ENCODE peak calls at places on chromosome 4, in five cellular contexts. E is activated T-helper 9 cell treated with anti-CD3 and anti-CD28 coated beads, Interleukin-2, amount 50 U/mL, for 16 hours; J is amniotic epithelial cell; M is stimulated activated CD4-positive, alpha-beta T cell treated with anti-CD3 and anti-CD28 coated beads, Interleukin-15, amount 100 ng/mL, for 24 hours; O is fibroblast of mammary gland. A is an unnamed sample.

GRCh38 chr4:11597506-11597905 is 168.8 kb upstream of the HS3ST1 start:
- DNase-seq in E (no peak), O (no peak), J (no peak), M (no peak), A (no peak)

GRCh38 chr4:145933134-145933533 is 5.5 kb downstream of the ZNF827 start:
- DNase-seq in J (no peak), O (peak; percentile 47), E (no peak), M (no peak), A (no peak)

GRCh38 chr4:94497690-94498089 is 45.9 kb downstream of the PDLIM5 start:
- DNase-seq in O (no peak), J (no peak), M (no peak), E (no peak), A (no peak)

GRCh38 chr4:141132689-141133145 is 552 bp downstream of the RNF150 start:
- DNase-seq in J (no peak), E (no peak), O (no peak), M (peak; percentile 14), A (no peak)

GRCh38 chr4:127965803-127966175 is 583 bp downstream of the ABHD18 start:
- DNase-seq in M (peak; percentile 77), J (peak; percentile 12), E (peak; percentile 60), O (peak; percentile 12), A (no peak)

GRCh38 chr4:151573945-151574344 is 165.0 kb downstream of the FHIP1A start:
- DNase-seq in E (no peak), M (no peak), J (peak; percentile 17), O (peak; percentile 52), A (peak; percentile 28)

GRCh38 chr4:2873329-2873728 is 29.7 kb downstream of the ADD1 start:
- DNase-seq in M (no peak), O (no peak), J (no peak), E (no peak), A (no peak)

GRCh38 chr4:2249526-2249991 is 7.6 kb upstream of the HAUS3 start:
- DNase-seq in M (peak; percentile 1), J (no peak), E (no peak), O (no peak), A (no peak)

GRCh38 chr4:99430106-99430505 is 5.0 kb downstream of the ADH7 start:
- DNase-seq in E (no peak), J (no peak), M (no peak), O (no peak), A (no peak)